ENCODE peak calls at places on chromosomes 13 and 19, in four cellular contexts. X is brain microvascular endothelial cell, A is keratinocyte, F is ascending aorta. S is an unnamed sample. For H3K36me3, the result is how much of the 10 kb centered on the place peaks cover.

GRCh38 chr13:101949681-101950080 is 452.2 kb downstream of the FGF14 start:
- DNase-seq in X (no peak), A (no peak), F (no peak), S (no peak)

GRCh38 chr13:30000373-30000770 is 150.0 kb upstream of the UBL3 start:
- DNase-seq in X (no peak), A (no peak), F (no peak), S (no peak)

GRCh38 chr19:38265213-38265861 is 964 bp downstream of the SPINT2 start:
- DNase-seq in X (no peak), A (no peak), F (peak), S (no peak)

GRCh38 chr19:17286742-17287141 is 5.0 kb downstream of the ANKLE1 start:
- DNase-seq in X (no peak), A (no peak), F (no peak), S (no peak)

GRCh38 chr13:114096811-114097503 is 35.5 kb downstream of the RASA3 start:
- DNase-seq in X (no peak), A (no peak), F (peak), S (no peak)

GRCh38 chr19:3785464-3785937 is 680 bp downstream of the MATK start:
- DNase-seq in X (no peak), A (no peak), F (no peak), S (no peak)

GRCh38 chr19:55398200-55398947 is 9.2 kb downstream of the UBE2S start:
- DNase-seq in X (no peak), A (no peak), F (no peak), S (no peak)

GRCh38 chr13:67238277-67238859 is 8.2 kb upstream of the PCDH9 start:
- DNase-seq in X (no peak), A (no peak), F (no peak), S (no peak)

GRCh38 chr19:3163230-3163886 is 15.2 kb upstream of the S1PR4 start:
- DNase-seq in X (peak), A (no peak), F (no peak), S (no peak)

GRCh38 chr13:48561461-48562224 is 28.8 kb upstream of the RCBTB2 start:
- DNase-seq in X (no peak), A (no peak), F (no peak), S (no peak)

GRCh38 chr13:99258210-99258860 is at the start of gene GPR18:
- DNase-seq in X (no peak), A (no peak), F (no peak), S (no peak)

GRCh38 chr13:76823969-76824368 is 62.2 kb downstream of the KCTD12 start:
- DNase-seq in X (no peak), A (no peak), F (no peak), S (no peak)

GRCh38 chr13:108003626-108004025 is 211.7 kb downstream of the LIG4 start:
- DNase-seq in X (no peak), A (no peak), F (no peak), S (no peak)

GRCh38 chr19:43743059-43743458 is 11.7 kb downstream of the SMG9 start:
- DNase-seq in X (peak), A (no peak), F (no peak), S (no peak)

GRCh38 chr19:7839476-7839875 is 9.5 kb downstream of the EVI5L start:
- DNase-seq in X (no peak), A (no peak), F (no peak), S (no peak)

GRCh38 chr13:101523154-101523669 is 70.7 kb downstream of the ITGBL1 start:
- DNase-seq in X (no peak), A (no peak), F (no peak), S (no peak)

GRCh38 chr13:59562924-59563323 is 600.8 kb downstream of the DIAPH3 start:
- DNase-seq in X (no peak), A (no peak), F (no peak), S (no peak)

GRCh38 chr19:13872695-13873389 is 4.1 kb upstream of the NANOS3 start:
- DNase-seq in X (no peak), A (no peak), F (no peak), S (no peak)

GRCh38 chr13:37729876-37730275 is 131.3 kb upstream of the POSTN start:
- DNase-seq in X (no peak), A (no peak), F (no peak), S (no peak)

GRCh38 chr19:6033744-6034264 is 55.9 kb upstream of the RANBP3 start:
- DNase-seq in X (no peak), A (no peak), F (no peak), S (no peak)

DNA sequence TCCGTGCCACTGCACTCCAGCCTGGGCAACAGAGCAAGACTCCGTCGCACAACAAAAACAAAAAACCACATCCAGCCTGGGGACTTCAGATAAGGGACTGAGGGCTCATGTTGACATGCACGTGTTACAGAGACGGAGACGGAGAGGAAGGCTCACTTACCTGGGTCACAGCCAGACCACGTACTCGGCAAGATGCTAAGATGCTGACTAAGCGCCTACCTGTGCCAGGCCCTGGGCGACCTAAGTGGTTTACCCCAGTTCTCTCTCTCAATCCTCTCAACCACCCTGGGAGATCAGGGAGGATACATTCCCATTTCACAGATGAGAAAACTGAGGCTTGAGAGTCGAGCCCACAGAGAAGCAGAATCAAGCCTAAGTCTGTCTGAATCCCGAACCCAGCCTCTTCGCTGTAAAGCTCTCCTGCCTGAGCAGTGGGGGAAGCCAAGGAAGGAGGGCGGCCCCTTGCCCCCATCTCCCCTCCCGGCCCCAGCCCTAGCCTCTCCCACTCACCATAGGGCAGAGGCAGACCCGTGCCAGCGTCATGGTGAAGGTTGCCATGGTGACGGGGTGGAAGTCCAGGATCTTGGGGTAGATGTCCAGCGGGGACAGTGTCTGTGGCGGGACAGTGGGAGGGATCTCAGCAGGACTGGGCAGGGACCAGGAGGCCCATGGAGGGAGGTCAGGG is 13.5 kb downstream of the ERCC2 start:
- DNase-seq in X (no peak), A (no peak), F (no peak), S (no peak)
- H3K36me3 ChIP-seq in X (half or more), A (under half), F (under half), S (under half)

GRCh38 chr13:111267784-111268183 is 52.7 kb upstream of the TEX29 start:
- DNase-seq in X (no peak), A (no peak), F (no peak), S (no peak)

GRCh38 chr13:111267205-111267604 is 53.2 kb upstream of the TEX29 start:
- DNase-seq in X (no peak), A (no peak), F (no peak), S (no peak)

GRCh38 chr13:111263566-111263965 is 56.9 kb upstream of the TEX29 start:
- DNase-seq in X (no peak), A (no peak), F (no peak), S (no peak)

GRCh38 chr13:111265006-111265700 is 55.3 kb upstream of the TEX29 start:
- DNase-seq in X (no peak), A (no peak), F (no peak), S (no peak)

DNA sequence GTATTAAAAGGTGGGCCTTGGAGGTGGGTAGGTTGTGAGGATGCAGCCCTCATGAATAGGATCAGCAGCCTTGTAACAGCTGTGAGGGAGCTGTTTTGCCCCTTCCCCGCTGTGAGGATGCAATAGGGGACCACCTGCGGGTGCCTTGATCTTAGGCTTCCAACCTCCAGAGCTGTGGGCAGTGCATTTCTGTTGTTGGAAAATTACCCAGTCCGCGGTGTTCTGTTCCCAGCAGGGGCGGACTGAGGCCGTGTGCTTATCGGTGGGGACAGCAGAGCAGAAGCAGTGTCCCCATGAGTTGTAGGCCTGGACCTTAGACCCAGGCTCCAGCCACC is 54.8 kb upstream of the TEX29 start:
- DNase-seq in X (no peak), A (no peak), F (no peak), S (no peak)
- H3K36me3 ChIP-seq in X (under half), A (under half), F (under half), S (under half)

GRCh38 chr13:32040689-32041088 is 9.1 kb downstream of the FRY start:
- DNase-seq in X (no peak), A (no peak), F (no peak), S (no peak)
- H3K36me3 ChIP-seq in X (under half), A (under half), F (under half), S (under half)

GRCh38 chr19:10644351-10645007 is 9.7 kb upstream of the ILF3 start:
- DNase-seq in X (peak), A (no peak), F (peak), S (no peak)

GRCh38 chr19:10641248-10641647 is 12.9 kb upstream of the ILF3 start:
- DNase-seq in X (no peak), A (no peak), F (no peak), S (no peak)

GRCh38 chr19:10642473-10642872 is 11.7 kb upstream of the ILF3 start:
- DNase-seq in X (no peak), A (no peak), F (no peak), S (no peak)

GRCh38 chr19:10643166-10643967 is 10.8 kb upstream of the ILF3 start:
- DNase-seq in X (no peak), A (no peak), F (no peak), S (no peak)

GRCh38 chr19:10643968-10644290 is 10.2 kb upstream of the ILF3 start:
- DNase-seq in X (no peak), A (no peak), F (no peak), S (no peak)
- H3K36me3 ChIP-seq in X (under half), A (under half), F (under half), S (under half)

GRCh38 chr19:19009951-19010350 is 23.4 kb downstream of the SUGP2 start:
- DNase-seq in X (no peak), A (no peak), F (no peak), S (no peak)

GRCh38 chr19:19010551-19010950 is 22.8 kb downstream of the SUGP2 start:
- DNase-seq in X (no peak), A (no peak), F (no peak), S (no peak)

GRCh38 chr19:19004144-19004543 is 29.2 kb downstream of the SUGP2 start:
- DNase-seq in X (no peak), A (no peak), F (no peak), S (no peak)

GRCh38 chr19:19006213-19006612 is 27.1 kb downstream of the SUGP2 start:
- DNase-seq in X (no peak), A (no peak), F (no peak), S (no peak)
- H3K36me3 ChIP-seq in X (half or more), A (half or more), F (half or more), S (under half)

DNA sequence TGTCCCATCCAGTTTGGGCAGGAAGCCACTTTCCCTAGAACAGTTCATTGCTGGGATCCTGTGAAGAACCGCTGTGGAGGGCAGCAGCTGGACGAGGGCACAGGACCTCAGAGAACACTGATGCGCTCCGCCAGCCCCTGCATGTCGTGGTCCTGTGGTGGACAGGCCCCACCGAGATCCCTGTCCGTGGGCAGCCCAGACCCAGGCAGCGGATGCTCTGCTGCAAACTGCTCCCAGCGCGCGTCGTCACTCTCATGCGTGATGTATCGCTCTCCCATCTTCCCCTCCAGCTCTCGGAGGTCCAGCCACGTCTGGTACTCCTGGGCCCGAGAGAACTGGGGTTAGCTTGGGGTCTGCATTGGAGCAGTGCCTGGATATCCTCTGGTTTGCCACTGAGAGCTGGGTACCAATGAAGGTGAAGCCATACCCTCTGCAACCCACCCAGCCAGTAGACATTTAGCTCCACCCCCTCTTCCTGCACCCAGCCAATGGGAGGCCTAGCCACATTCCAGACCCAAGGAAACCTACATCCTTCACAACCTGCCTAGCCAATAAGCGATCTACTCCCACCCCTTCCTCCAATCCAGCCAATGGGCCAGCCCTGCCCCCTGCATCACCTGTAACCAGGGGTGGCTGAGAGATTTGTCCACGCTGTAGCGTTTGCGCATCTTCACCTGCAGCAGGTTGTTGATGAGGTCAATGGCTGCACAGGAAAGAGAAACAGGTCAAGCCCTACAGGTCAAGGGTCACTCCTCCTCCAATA is 13.6 kb upstream of the DACT3 start:
- DNase-seq in X (no peak), A (no peak), F (no peak), S (no peak)
- H3K36me3 ChIP-seq in X (under half), A (under half), F (half or more), S (under half)

DNA sequence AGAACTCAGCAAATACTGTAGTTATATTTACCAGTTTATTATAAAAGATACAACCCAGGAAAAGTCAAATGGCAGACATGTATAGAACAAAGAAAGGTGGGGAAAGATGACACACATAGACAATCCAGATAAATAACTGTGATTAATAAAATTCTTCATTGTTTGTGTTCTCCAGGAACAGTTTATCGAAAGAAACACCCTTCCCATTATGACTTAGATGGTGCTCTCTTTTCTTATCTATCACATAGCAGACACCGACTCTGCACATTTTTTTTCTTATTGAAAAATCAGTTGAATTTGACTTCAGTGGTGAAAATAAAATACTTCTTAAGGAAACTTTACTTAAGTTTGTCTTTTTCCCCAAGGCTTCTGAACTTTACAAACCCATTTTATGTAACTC is 6.2 kb downstream of the ZNF708 start:
- DNase-seq in X (no peak), A (no peak), F (no peak), S (no peak)
- H3K36me3 ChIP-seq in X (under half), A (under half), F (under half), S (under half)